ENCODE peak calls at places on chromosome 19, in ten cellular contexts. H is H9, K is PC-9, C is activated B cell treated with CpG ODN at 0.5 μM for 24 hours, P is transverse colon, U is BE2C, T is choroid plexus epithelial cell, M is lung, X is ovary, F is LNCaP clone FGC. G is an unnamed sample.

GRCh38 chr19:42613666-42614065 is 18.9 kb upstream of the CEACAM8 start:
- DNase-seq in U (no peak), T (no peak), H (no peak), P (no peak), X (no peak), F (no peak), M (no peak), C (no peak), K (no peak), G (no peak)

GRCh38 chr19:14735915-14736314 is 42.4 kb downstream of the ADGRE2 start:
- DNase-seq in K (no peak), T (no peak), U (no peak), C (no peak), X (no peak), P (no peak), F (no peak), H (no peak), M (no peak), G (no peak)

GRCh38 chr19:4976412-4977298 is 7.7 kb downstream of the KDM4B start:
- DNase-seq in X (peak; percentile 90), U (no peak), K (no peak), H (peak; percentile 64), F (peak; percentile 89), T (peak; percentile 98), P (peak; percentile 66), C (no peak), M (peak; percentile 80), G (no peak)

GRCh38 chr19:17671906-17672305 is 16.2 kb downstream of the UNC13A start:
- DNase-seq in T (peak; percentile 69), C (no peak), K (peak; percentile 52), M (no peak), P (no peak), X (no peak), H (peak; percentile 71), F (no peak), U (peak; percentile 66), G (no peak)

GRCh38 chr19:44544031-44544430 is 14.6 kb upstream of the CEACAM20 start:
- DNase-seq in T (no peak), P (no peak), F (no peak), U (no peak), K (no peak), X (no peak), H (no peak), M (no peak), C (no peak), G (no peak)

GRCh38 chr19:43469160-43469480 is 3.7 kb upstream of the LYPD3 start:
- DNase-seq in F (no peak), C (no peak), X (no peak), T (no peak), K (peak; percentile 38), H (no peak), M (no peak), U (no peak), P (no peak), G (no peak)

GRCh38 chr19:1098177-1099051 is 3.2 kb upstream of the POLR2E start:
- DNase-seq in U (no peak), P (peak; percentile 46), X (no peak), K (peak; percentile 93), M (peak; percentile 68), C (no peak), H (no peak), F (peak; percentile 66), T (no peak), G (peak; percentile 69)

GRCh38 chr19:51948979-51949378 is 21.7 kb downstream of the ZNF613 start:
- DNase-seq in P (no peak), H (no peak), M (no peak), U (peak; percentile 61), X (peak; percentile 34), F (no peak), T (peak; percentile 32), C (no peak), K (no peak), G (no peak)

GRCh38 chr19:39408392-39409206 is 2.0 kb downstream of the ZFP36 start:
- DNase-seq in C (peak; percentile 37), M (no peak), T (peak; percentile 56), U (no peak), X (peak; percentile 64), F (no peak), P (peak; percentile 61), K (peak; percentile 49), H (no peak), G (no peak)

GRCh38 chr19:30557927-30558557 is 185.9 kb downstream of the ZNF536 start:
- DNase-seq in H (no peak), U (no peak), P (no peak), F (no peak), C (no peak), X (no peak), M (no peak), T (no peak), K (no peak), G (no peak)

GRCh38 chr19:680287-681028 is 4.3 kb downstream of the FSTL3 start:
- DNase-seq in K (peak; percentile 94), P (peak; percentile 100), M (peak; percentile 100), F (peak; percentile 87), U (peak; percentile 100), T (peak; percentile 99), H (peak; percentile 100), C (peak; percentile 95), X (peak; percentile 100), G (peak; percentile 86)

DNA sequence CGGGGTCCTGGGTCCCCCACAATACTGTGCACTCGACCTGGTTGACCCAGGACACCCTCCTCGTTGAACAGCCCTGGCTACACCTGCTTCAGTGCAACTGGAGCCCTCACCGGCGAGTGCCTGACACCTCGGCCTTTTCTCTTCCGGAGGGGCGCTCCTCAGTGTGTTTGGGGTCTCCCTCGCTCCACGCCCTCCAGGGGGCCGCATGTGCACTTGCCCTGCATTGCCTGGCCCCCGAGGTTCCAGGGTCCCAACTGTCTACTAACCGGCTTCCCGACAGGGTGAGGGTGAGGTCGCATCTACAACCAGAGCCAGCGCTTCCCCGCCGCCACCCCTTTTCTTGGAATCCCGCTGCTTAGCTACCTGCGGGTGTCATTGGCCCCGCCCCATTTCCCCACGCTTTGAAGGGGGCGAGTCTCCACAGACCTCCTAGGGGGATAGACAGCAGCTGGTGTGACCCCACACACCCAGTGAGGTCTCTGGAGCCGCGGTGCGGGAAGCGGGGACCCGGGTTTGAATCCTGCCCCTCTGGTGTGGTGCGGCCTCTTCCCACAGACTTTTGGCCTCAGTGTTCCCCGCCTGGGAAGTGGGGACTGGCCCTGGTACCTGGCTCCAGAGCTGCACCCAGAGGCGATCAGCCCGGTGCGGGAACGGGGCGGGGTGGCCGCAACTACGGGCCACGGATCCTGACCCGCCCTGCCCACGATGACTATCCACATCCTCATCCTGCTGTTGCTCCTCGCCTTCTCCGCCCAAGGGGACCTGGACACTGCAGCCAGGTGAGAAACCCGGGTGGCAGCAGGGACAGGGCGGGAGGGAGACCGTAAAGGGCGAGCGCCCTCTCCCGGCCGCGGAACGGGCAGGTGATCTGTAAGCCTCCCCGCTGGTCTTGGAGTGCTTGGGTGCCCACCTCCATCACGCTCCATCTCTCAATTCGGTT is at the start of gene ADM5:
- DNase-seq in C (no peak), H (peak; percentile 82), P (peak; percentile 70), M (no peak), U (peak; percentile 71), K (no peak), X (peak; percentile 68), F (no peak), T (no peak), G (no peak)
- TF ChIP-seq CTCF in C (no peak), H (peak; percentile 75), P (peak; percentile 48), M (no peak), U (peak; percentile 63), K (no peak), X (no peak), F (peak; percentile 60), T (peak; percentile 66), G (peak; percentile 82)

GRCh38 chr19:50255115-50255514 is 51.7 kb downstream of the MYH14 start:
- DNase-seq in P (no peak), K (no peak), T (no peak), C (no peak), X (no peak), H (no peak), U (no peak), M (no peak), F (no peak), G (no peak)
- TF ChIP-seq CTCF in P (no peak), K (no peak), T (no peak), C (no peak), X (no peak), H (peak; percentile 62), U (peak; percentile 12), M (no peak), F (no peak), G (peak; percentile 1)

GRCh38 chr19:13038306-13039210 is 43.3 kb downstream of the NFIX start:
- DNase-seq in P (no peak), F (no peak), U (no peak), M (no peak), K (no peak), C (no peak), H (no peak), X (no peak), T (no peak), G (no peak)
- TF ChIP-seq CTCF in P (no peak), F (peak; percentile 5), U (no peak), M (no peak), K (no peak), C (no peak), H (peak; percentile 31), X (no peak), T (no peak), G (no peak)

DNA sequence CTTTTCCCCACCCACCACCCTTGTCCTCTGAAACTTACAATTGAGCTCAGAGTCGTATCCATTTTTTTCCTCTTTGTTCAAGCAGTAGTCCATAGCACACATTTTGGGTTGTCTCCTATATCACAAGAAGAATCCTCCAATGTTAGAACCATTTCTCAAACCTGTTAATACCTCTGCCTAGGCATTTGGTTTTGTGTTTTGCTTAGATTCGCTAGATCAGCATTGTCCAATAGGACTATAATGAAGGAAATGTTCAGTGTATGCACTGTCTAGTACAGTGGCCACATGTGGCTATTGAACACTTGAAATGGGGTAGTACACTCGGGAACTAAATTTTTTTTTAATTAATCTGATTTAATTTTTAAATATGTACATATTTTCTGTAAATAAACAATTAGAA is 12.6 kb downstream of the DPY19L3 start:
- DNase-seq in M (no peak), K (no peak), T (no peak), H (no peak), X (no peak), C (no peak), U (no peak), F (no peak), P (no peak), G (no peak)
- TF ChIP-seq CTCF in M (no peak), K (no peak), T (no peak), H (no peak), X (no peak), C (no peak), U (no peak), F (no peak), P (no peak), G (no peak)